ENCODE peak calls at places on chromosomes 7 and 10, in six cellular contexts. G, I, P, E, X and K are unnamed samples.

GRCh38 chr7:30923774-30924413 is 12.2 kb downstream of the AQP1 start:
- DNase-seq in G (no peak), I (no peak), P (no peak), E (no peak), X (no peak), K (no peak)

GRCh38 chr10:103745264-103746247 is 109.8 kb downstream of the SH3PXD2A start:
- DNase-seq in G (no peak), I (peak), P (no peak), E (no peak), X (peak), K (peak)

GRCh38 chr7:5210751-5211338 is 20.8 kb downstream of the WIPI2 start:
- DNase-seq in G (no peak), I (no peak), P (peak), E (no peak), X (no peak), K (no peak)

GRCh38 chr7:106405697-106406141 is 120.9 kb upstream of the NAMPT start:
- DNase-seq in G (no peak), I (no peak), P (no peak), E (no peak), X (no peak), K (no peak)

GRCh38 chr7:26065652-26066051 is 86.3 kb upstream of the NFE2L3 start:
- DNase-seq in G (no peak), I (no peak), P (no peak), E (no peak), X (no peak), K (no peak)

GRCh38 chr10:92619368-92619767 is 26.4 kb downstream of the KIF11 start:
- DNase-seq in G (no peak), I (no peak), P (no peak), E (no peak), X (no peak), K (no peak)

GRCh38 chr10:110993024-110993693 is 73.8 kb downstream of the SHOC2 start:
- DNase-seq in G (no peak), I (peak), P (no peak), E (peak), X (no peak), K (peak)

GRCh38 chr7:99392659-99393362 is 15.6 kb downstream of the PDAP1 start:
- DNase-seq in G (peak), I (peak), P (peak), E (peak), X (no peak), K (no peak)

GRCh38 chr10:5890519-5890878 is 456 bp downstream of the FBH1 start:
- DNase-seq in G (no peak), I (peak), P (peak), E (peak), X (peak), K (no peak)

GRCh38 chr10:119449210-119449584 is 93.3 kb downstream of the RGS10 start:
- DNase-seq in G (no peak), I (no peak), P (peak), E (no peak), X (no peak), K (no peak)

GRCh38 chr7:18843979-18844378 is 273.5 kb downstream of the TWIST1 start:
- DNase-seq in G (no peak), I (no peak), P (no peak), E (no peak), X (no peak), K (no peak)

GRCh38 chr10:18214692-18215563 is 74.7 kb downstream of the CACNB2 start:
- DNase-seq in G (peak), I (peak), P (no peak), E (peak), X (peak), K (peak)

GRCh38 chr10:90751107-90751997 is 106.5 kb downstream of the HTR7 start:
- DNase-seq in G (peak), I (peak), P (no peak), E (peak), X (peak), K (peak)

GRCh38 chr10:101826852-101827434 is 8.7 kb upstream of the OGA start:
- DNase-seq in G (no peak), I (no peak), P (no peak), E (no peak), X (no peak), K (no peak)

GRCh38 chr10:72087969-72088878 is at the start of gene SPOCK2:
- DNase-seq in G (peak), I (peak), P (peak), E (no peak), X (no peak), K (no peak)

GRCh38 chr10:97314677-97315076 is 4.4 kb upstream of the FRAT1 start:
- DNase-seq in G (no peak), I (peak), P (no peak), E (no peak), X (no peak), K (no peak)

GRCh38 chr10:126243976-126244375 is 144.3 kb downstream of the ADAM12 start:
- DNase-seq in G (no peak), I (no peak), P (no peak), E (no peak), X (no peak), K (peak)